ENCODE peak calls at places on chromosomes 7 and 10, in nine cellular contexts. One of them, this sample, is unnamed.

GRCh38 chr10:79299397-79300370 is 47.6 kb upstream of the PPIF start:
- DNase-seq in adrenal gland: no peak
- DNase-seq in tibial artery: peak
- DNase-seq in heart left ventricle: no peak
- DNase-seq in astrocyte: peak
- DNase-seq in lower lobe of right lung: no peak
- DNase-seq in left ventricle myocardium inferior: no peak
- DNase-seq in body of pancreas: no peak
- DNase-seq in gastrocnemius medialis: no peak
- DNase-seq in this sample: peak

GRCh38 chr7:2805213-2806003 is 38.7 kb downstream of the GNA12 start:
- DNase-seq in adrenal gland: peak
- DNase-seq in tibial artery: peak
- DNase-seq in heart left ventricle: no peak
- DNase-seq in astrocyte: no peak
- DNase-seq in lower lobe of right lung: no peak
- DNase-seq in left ventricle myocardium inferior: peak
- DNase-seq in body of pancreas: no peak
- DNase-seq in gastrocnemius medialis: no peak
- DNase-seq in this sample: peak

GRCh38 chr10:123103944-123104343 is 31.8 kb upstream of the HMX3 start:
- DNase-seq in adrenal gland: no peak
- DNase-seq in tibial artery: no peak
- DNase-seq in heart left ventricle: no peak
- DNase-seq in astrocyte: no peak
- DNase-seq in lower lobe of right lung: no peak
- DNase-seq in left ventricle myocardium inferior: no peak
- DNase-seq in body of pancreas: no peak
- DNase-seq in gastrocnemius medialis: no peak
- DNase-seq in this sample: no peak

GRCh38 chr7:118662266-118662665 is 437.8 kb downstream of the ANKRD7 start:
- DNase-seq in adrenal gland: no peak
- DNase-seq in tibial artery: no peak
- DNase-seq in heart left ventricle: no peak
- DNase-seq in astrocyte: no peak
- DNase-seq in lower lobe of right lung: no peak
- DNase-seq in left ventricle myocardium inferior: no peak
- DNase-seq in body of pancreas: no peak
- DNase-seq in gastrocnemius medialis: no peak
- DNase-seq in this sample: no peak

GRCh38 chr10:114623661-114624294 is 34.3 kb downstream of the ABLIM1 start:
- DNase-seq in adrenal gland: peak
- DNase-seq in tibial artery: no peak
- DNase-seq in heart left ventricle: no peak
- DNase-seq in astrocyte: peak
- DNase-seq in lower lobe of right lung: no peak
- DNase-seq in left ventricle myocardium inferior: no peak
- DNase-seq in body of pancreas: peak
- DNase-seq in gastrocnemius medialis: no peak
- DNase-seq in this sample: no peak

GRCh38 chr10:23284674-23285335 is 59.8 kb downstream of the C10orf67 start:
- DNase-seq in adrenal gland: no peak
- DNase-seq in tibial artery: no peak
- DNase-seq in heart left ventricle: no peak
- DNase-seq in astrocyte: no peak
- DNase-seq in lower lobe of right lung: no peak
- DNase-seq in left ventricle myocardium inferior: no peak
- DNase-seq in body of pancreas: no peak
- DNase-seq in gastrocnemius medialis: no peak
- DNase-seq in this sample: no peak

GRCh38 chr10:115857856-115858255 is 415.1 kb downstream of the GFRA1 start:
- DNase-seq in adrenal gland: no peak
- DNase-seq in tibial artery: no peak
- DNase-seq in heart left ventricle: no peak
- DNase-seq in astrocyte: peak
- DNase-seq in lower lobe of right lung: no peak
- DNase-seq in left ventricle myocardium inferior: no peak
- DNase-seq in body of pancreas: no peak
- DNase-seq in gastrocnemius medialis: no peak
- DNase-seq in this sample: no peak

GRCh38 chr7:29457141-29457561 is 106.5 kb upstream of the PRR15 start:
- DNase-seq in adrenal gland: no peak
- DNase-seq in tibial artery: no peak
- DNase-seq in heart left ventricle: no peak
- DNase-seq in astrocyte: no peak
- DNase-seq in lower lobe of right lung: no peak
- DNase-seq in left ventricle myocardium inferior: no peak
- DNase-seq in body of pancreas: no peak
- DNase-seq in gastrocnemius medialis: no peak
- DNase-seq in this sample: no peak

GRCh38 chr7:129775695-129776396 is 164.3 kb downstream of the NRF1 start:
- DNase-seq in adrenal gland: no peak
- DNase-seq in tibial artery: no peak
- DNase-seq in heart left ventricle: no peak
- DNase-seq in astrocyte: no peak
- DNase-seq in lower lobe of right lung: no peak
- DNase-seq in left ventricle myocardium inferior: no peak
- DNase-seq in body of pancreas: no peak
- DNase-seq in gastrocnemius medialis: no peak
- DNase-seq in this sample: no peak

GRCh38 chr10:1581189-1581588 is 156.1 kb downstream of the ADARB2 start:
- DNase-seq in adrenal gland: no peak
- DNase-seq in tibial artery: no peak
- DNase-seq in heart left ventricle: no peak
- DNase-seq in astrocyte: no peak
- DNase-seq in lower lobe of right lung: no peak
- DNase-seq in left ventricle myocardium inferior: no peak
- DNase-seq in body of pancreas: no peak
- DNase-seq in gastrocnemius medialis: no peak
- DNase-seq in this sample: no peak

GRCh38 chr10:95445837-95446347 is 115.3 kb downstream of the SORBS1 start:
- DNase-seq in adrenal gland: peak
- DNase-seq in tibial artery: peak
- DNase-seq in heart left ventricle: no peak
- DNase-seq in astrocyte: peak
- DNase-seq in lower lobe of right lung: peak
- DNase-seq in left ventricle myocardium inferior: peak
- DNase-seq in body of pancreas: peak
- DNase-seq in gastrocnemius medialis: peak
- DNase-seq in this sample: peak

GRCh38 chr10:101682172-101682825 is 12.7 kb downstream of the FBXW4 start:
- DNase-seq in adrenal gland: no peak
- DNase-seq in tibial artery: no peak
- DNase-seq in heart left ventricle: no peak
- DNase-seq in astrocyte: no peak
- DNase-seq in lower lobe of right lung: no peak
- DNase-seq in left ventricle myocardium inferior: no peak
- DNase-seq in body of pancreas: no peak
- DNase-seq in gastrocnemius medialis: no peak
- DNase-seq in this sample: no peak

GRCh38 chr10:84478155-84478554 is 149.8 kb downstream of the CCSER2 start:
- DNase-seq in adrenal gland: no peak
- DNase-seq in tibial artery: no peak
- DNase-seq in heart left ventricle: no peak
- DNase-seq in astrocyte: peak
- DNase-seq in lower lobe of right lung: no peak
- DNase-seq in left ventricle myocardium inferior: no peak
- DNase-seq in body of pancreas: no peak
- DNase-seq in gastrocnemius medialis: no peak
- DNase-seq in this sample: no peak

GRCh38 chr10:62264126-62264525 is 4.5 kb downstream of the RTKN2 start:
- DNase-seq in adrenal gland: no peak
- DNase-seq in tibial artery: no peak
- DNase-seq in heart left ventricle: no peak
- DNase-seq in astrocyte: no peak
- DNase-seq in lower lobe of right lung: no peak
- DNase-seq in left ventricle myocardium inferior: no peak
- DNase-seq in body of pancreas: no peak
- DNase-seq in gastrocnemius medialis: no peak
- DNase-seq in this sample: no peak

GRCh38 chr7:73991522-73992103 is 36.4 kb upstream of the ELN start:
- DNase-seq in adrenal gland: no peak
- DNase-seq in tibial artery: no peak
- DNase-seq in heart left ventricle: no peak
- DNase-seq in astrocyte: peak
- DNase-seq in lower lobe of right lung: no peak
- DNase-seq in left ventricle myocardium inferior: no peak
- DNase-seq in body of pancreas: no peak
- DNase-seq in gastrocnemius medialis: no peak
- DNase-seq in this sample: no peak

GRCh38 chr10:77872151-77872946 is 54.2 kb downstream of the DLG5 start:
- DNase-seq in adrenal gland: peak
- DNase-seq in tibial artery: no peak
- DNase-seq in heart left ventricle: no peak
- DNase-seq in astrocyte: peak
- DNase-seq in lower lobe of right lung: no peak
- DNase-seq in left ventricle myocardium inferior: no peak
- DNase-seq in body of pancreas: no peak
- DNase-seq in gastrocnemius medialis: no peak
- DNase-seq in this sample: peak

DNA sequence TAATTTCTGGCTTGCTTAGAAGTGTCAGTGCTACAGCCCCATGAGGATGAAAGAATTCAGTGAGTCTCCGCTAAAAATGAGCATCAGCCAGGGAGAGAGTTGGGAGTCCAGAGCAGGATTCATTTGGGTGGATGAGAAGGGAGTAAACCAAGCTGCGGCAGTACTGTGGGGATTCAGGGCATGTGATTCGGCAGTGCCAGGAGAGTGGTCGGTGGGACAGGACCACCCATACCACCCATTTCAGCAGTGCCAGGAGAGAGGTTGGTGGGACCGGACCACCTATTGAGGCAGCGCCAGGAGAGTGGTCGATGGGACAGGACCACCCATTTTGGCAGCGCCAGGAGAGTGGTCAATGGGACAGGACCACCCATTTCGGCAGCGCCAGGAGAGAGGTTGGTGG is 144.2 kb downstream of the CELF2 start:
- DNase-seq in adrenal gland: no peak
- DNase-seq in tibial artery: no peak
- DNase-seq in heart left ventricle: no peak
- DNase-seq in astrocyte: no peak
- DNase-seq in lower lobe of right lung: no peak
- DNase-seq in left ventricle myocardium inferior: no peak
- DNase-seq in body of pancreas: no peak
- DNase-seq in gastrocnemius medialis: no peak
- DNase-seq in this sample: no peak
- H3K27ac ChIP-seq in adrenal gland: no peak
- H3K27ac ChIP-seq in tibial artery: no peak
- H3K27ac ChIP-seq in heart left ventricle: no peak
- H3K27ac ChIP-seq in astrocyte: no peak
- H3K27ac ChIP-seq in lower lobe of right lung: peak
- H3K27ac ChIP-seq in left ventricle myocardium inferior: peak
- H3K27ac ChIP-seq in body of pancreas: peak
- H3K27ac ChIP-seq in gastrocnemius medialis: no peak
- H3K27ac ChIP-seq in this sample: no peak

GRCh38 chr10:59362184-59362966 is at the start of gene FAM13C:
- DNase-seq in adrenal gland: peak
- DNase-seq in tibial artery: peak
- DNase-seq in heart left ventricle: peak
- DNase-seq in astrocyte: peak
- DNase-seq in lower lobe of right lung: peak
- DNase-seq in left ventricle myocardium inferior: peak
- DNase-seq in body of pancreas: peak
- DNase-seq in gastrocnemius medialis: peak
- DNase-seq in this sample: peak
- H3K27ac ChIP-seq in adrenal gland: peak
- H3K27ac ChIP-seq in tibial artery: peak
- H3K27ac ChIP-seq in heart left ventricle: peak
- H3K27ac ChIP-seq in astrocyte: no peak
- H3K27ac ChIP-seq in lower lobe of right lung: peak
- H3K27ac ChIP-seq in left ventricle myocardium inferior: peak
- H3K27ac ChIP-seq in body of pancreas: peak
- H3K27ac ChIP-seq in gastrocnemius medialis: peak
- H3K27ac ChIP-seq in this sample: peak

GRCh38 chr10:50514995-50515394 is 108.8 kb downstream of the SGMS1 start:
- DNase-seq in adrenal gland: no peak
- DNase-seq in tibial artery: no peak
- DNase-seq in heart left ventricle: no peak
- DNase-seq in astrocyte: no peak
- DNase-seq in lower lobe of right lung: no peak
- DNase-seq in left ventricle myocardium inferior: no peak
- DNase-seq in body of pancreas: no peak
- DNase-seq in gastrocnemius medialis: no peak
- DNase-seq in this sample: no peak

GRCh38 chr10:50515420-50515819 is 108.3 kb downstream of the SGMS1 start:
- DNase-seq in adrenal gland: no peak
- DNase-seq in tibial artery: no peak
- DNase-seq in heart left ventricle: no peak
- DNase-seq in astrocyte: no peak
- DNase-seq in lower lobe of right lung: no peak
- DNase-seq in left ventricle myocardium inferior: no peak
- DNase-seq in body of pancreas: no peak
- DNase-seq in gastrocnemius medialis: no peak
- DNase-seq in this sample: no peak

GRCh38 chr10:50512743-50513416 is 110.9 kb downstream of the SGMS1 start:
- DNase-seq in adrenal gland: no peak
- DNase-seq in tibial artery: no peak
- DNase-seq in heart left ventricle: no peak
- DNase-seq in astrocyte: no peak
- DNase-seq in lower lobe of right lung: no peak
- DNase-seq in left ventricle myocardium inferior: no peak
- DNase-seq in body of pancreas: no peak
- DNase-seq in gastrocnemius medialis: no peak
- DNase-seq in this sample: no peak

GRCh38 chr10:50512214-50512595 is 111.6 kb downstream of the SGMS1 start:
- DNase-seq in adrenal gland: no peak
- DNase-seq in tibial artery: no peak
- DNase-seq in heart left ventricle: no peak
- DNase-seq in astrocyte: peak
- DNase-seq in lower lobe of right lung: no peak
- DNase-seq in left ventricle myocardium inferior: no peak
- DNase-seq in body of pancreas: no peak
- DNase-seq in gastrocnemius medialis: no peak
- DNase-seq in this sample: no peak

DNA sequence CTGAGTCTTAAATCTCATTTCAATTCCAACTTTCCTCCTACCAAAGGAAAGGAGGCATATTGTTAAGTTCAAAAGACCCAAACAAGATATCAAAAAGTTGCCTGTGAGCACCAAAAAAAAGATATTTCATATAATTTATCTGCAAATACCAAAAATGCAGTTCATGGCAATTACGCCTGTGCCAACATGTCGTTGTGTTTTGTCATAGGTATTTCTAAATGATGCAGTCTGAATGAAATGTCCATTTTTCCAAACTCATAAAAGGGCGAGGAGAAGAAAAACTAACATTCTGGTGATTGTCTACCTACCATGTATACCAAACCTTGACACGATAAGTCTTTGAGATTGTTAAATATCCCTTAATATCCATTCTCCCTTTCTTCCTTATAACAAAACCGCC is 109.8 kb downstream of the SGMS1 start:
- DNase-seq in adrenal gland: no peak
- DNase-seq in tibial artery: no peak
- DNase-seq in heart left ventricle: no peak
- DNase-seq in astrocyte: no peak
- DNase-seq in lower lobe of right lung: no peak
- DNase-seq in left ventricle myocardium inferior: no peak
- DNase-seq in body of pancreas: no peak
- DNase-seq in gastrocnemius medialis: no peak
- DNase-seq in this sample: no peak
- H3K27ac ChIP-seq in adrenal gland: no peak
- H3K27ac ChIP-seq in tibial artery: no peak
- H3K27ac ChIP-seq in heart left ventricle: no peak
- H3K27ac ChIP-seq in astrocyte: no peak
- H3K27ac ChIP-seq in lower lobe of right lung: no peak
- H3K27ac ChIP-seq in left ventricle myocardium inferior: no peak
- H3K27ac ChIP-seq in body of pancreas: no peak
- H3K27ac ChIP-seq in gastrocnemius medialis: no peak
- H3K27ac ChIP-seq in this sample: no peak

GRCh38 chr10:30702860-30703259 is 73.3 kb upstream of the LYZL2 start:
- DNase-seq in adrenal gland: no peak
- DNase-seq in tibial artery: no peak
- DNase-seq in heart left ventricle: no peak
- DNase-seq in astrocyte: no peak
- DNase-seq in lower lobe of right lung: no peak
- DNase-seq in left ventricle myocardium inferior: no peak
- DNase-seq in body of pancreas: no peak
- DNase-seq in gastrocnemius medialis: no peak
- DNase-seq in this sample: no peak
- H3K27ac ChIP-seq in adrenal gland: no peak
- H3K27ac ChIP-seq in tibial artery: no peak
- H3K27ac ChIP-seq in heart left ventricle: no peak
- H3K27ac ChIP-seq in astrocyte: no peak
- H3K27ac ChIP-seq in lower lobe of right lung: no peak
- H3K27ac ChIP-seq in left ventricle myocardium inferior: no peak
- H3K27ac ChIP-seq in body of pancreas: no peak
- H3K27ac ChIP-seq in gastrocnemius medialis: no peak
- H3K27ac ChIP-seq in this sample: no peak